ENCODE peak calls at places on chromosome 10, in four cellular contexts. O is WTC11, W is K562, Y is H1. V is an unnamed sample.

GRCh38 chr10:69061305-69062161 is 26.4 kb upstream of the SRGN start:
- DNase-seq in O (no peak), W (peak), Y (no peak), V (peak)

GRCh38 chr10:66381045-66381444 is 544.8 kb upstream of the LRRTM3 start:
- DNase-seq in O (no peak), W (no peak), Y (no peak), V (no peak)

GRCh38 chr10:76124230-76124629 is 692.8 kb downstream of the LRMDA start:
- DNase-seq in O (no peak), W (no peak), Y (no peak), V (no peak)

GRCh38 chr10:86225098-86225782 is 141.4 kb downstream of the GRID1 start:
- DNase-seq in O (no peak), W (peak), Y (no peak), V (peak)

GRCh38 chr10:119252051-119252465 is 44.7 kb downstream of the GRK5 start:
- DNase-seq in O (no peak), W (peak), Y (no peak), V (no peak)

GRCh38 chr10:74165530-74165901 is 14.5 kb downstream of the ADK start:
- DNase-seq in O (no peak), W (peak), Y (no peak), V (no peak)

GRCh38 chr10:35795131-35795819 is 153.2 kb upstream of the FZD8 start:
- DNase-seq in O (no peak), W (no peak), Y (no peak), V (no peak)

GRCh38 chr10:87816842-87817178 is 1.2 kb downstream of the ATAD1 start:
- DNase-seq in O (no peak), W (no peak), Y (no peak), V (peak)

GRCh38 chr10:130751106-130751840 is 560.2 kb downstream of the TCERG1L start:
- DNase-seq in O (no peak), W (no peak), Y (no peak), V (no peak)

GRCh38 chr10:110535958-110536891 is 31.3 kb upstream of the SMC3 start:
- DNase-seq in O (peak), W (peak), Y (no peak), V (no peak)

GRCh38 chr10:76428541-76429330 is 997.3 kb downstream of the LRMDA start:
- DNase-seq in O (no peak), W (no peak), Y (no peak), V (no peak)

GRCh38 chr10:93513091-93513490 is 16.7 kb downstream of the CEP55 start:
- DNase-seq in O (no peak), W (no peak), Y (no peak), V (no peak)

GRCh38 chr10:15341502-15342128 is 29.5 kb downstream of the FAM171A1 start:
- DNase-seq in O (no peak), W (no peak), Y (no peak), V (no peak)

GRCh38 chr10:31912289-31912688 is 16.3 kb downstream of the ARHGAP12 start:
- DNase-seq in O (no peak), W (peak), Y (no peak), V (no peak)

GRCh38 chr10:90583416-90583815 is 274.4 kb downstream of the HTR7 start:
- DNase-seq in O (no peak), W (no peak), Y (no peak), V (no peak)

GRCh38 chr10:80183436-80183835 is 21.9 kb downstream of the ANXA11 start:
- DNase-seq in O (no peak), W (no peak), Y (no peak), V (no peak)

GRCh38 chr10:123665371-123666286 is 526 bp upstream of the GPR26 start:
- DNase-seq in O (peak), W (no peak), Y (no peak), V (no peak)

GRCh38 chr10:811379-811778 is 120.1 kb downstream of the LARP4B start:
- DNase-seq in O (no peak), W (no peak), Y (no peak), V (no peak)

GRCh38 chr10:811781-812180 is 119.7 kb downstream of the LARP4B start:
- DNase-seq in O (no peak), W (no peak), Y (no peak), V (no peak)

GRCh38 chr10:812787-813186 is 118.7 kb downstream of the LARP4B start:
- DNase-seq in O (no peak), W (no peak), Y (no peak), V (no peak)

GRCh38 chr10:809671-810350 is 120.3 kb upstream of the DIP2C start:
- DNase-seq in O (no peak), W (no peak), Y (no peak), V (no peak)

DNA sequence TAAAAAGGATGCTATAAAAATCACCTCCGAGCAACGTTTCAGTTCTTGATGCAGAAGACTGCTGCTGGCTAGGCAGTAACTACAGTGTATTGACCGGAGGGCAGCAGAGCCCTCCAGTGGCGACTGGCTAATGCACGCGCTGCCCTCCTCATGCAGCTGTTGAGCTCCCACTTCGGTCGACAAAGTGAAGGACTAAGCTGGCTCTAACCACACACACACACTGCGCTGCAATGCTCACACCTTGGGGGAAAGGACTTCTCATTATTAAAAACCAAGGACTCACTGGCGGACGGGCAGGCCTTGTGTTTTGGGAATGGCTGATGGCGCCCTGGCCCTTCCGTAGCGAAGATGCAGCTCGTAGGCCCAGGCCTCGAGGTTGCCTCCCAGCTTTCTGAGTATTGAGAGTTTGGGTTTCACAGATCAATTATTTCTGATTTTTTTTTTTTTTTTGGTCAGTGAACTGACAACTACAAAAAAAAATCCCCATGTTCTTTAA is 120.9 kb upstream of the DIP2C start:
- DNase-seq in O (no peak), W (peak), Y (no peak), V (no peak)
- TF ChIP-seq JUN in O (no peak), W (no peak), Y (no peak), V (no peak)

GRCh38 chr10:94630017-94630688 is 53.4 kb upstream of the CYP2C18 start:
- DNase-seq in O (no peak), W (peak), Y (no peak), V (peak)
- TF ChIP-seq JUN in O (no peak), W (no peak), Y (no peak), V (no peak)

DNA sequence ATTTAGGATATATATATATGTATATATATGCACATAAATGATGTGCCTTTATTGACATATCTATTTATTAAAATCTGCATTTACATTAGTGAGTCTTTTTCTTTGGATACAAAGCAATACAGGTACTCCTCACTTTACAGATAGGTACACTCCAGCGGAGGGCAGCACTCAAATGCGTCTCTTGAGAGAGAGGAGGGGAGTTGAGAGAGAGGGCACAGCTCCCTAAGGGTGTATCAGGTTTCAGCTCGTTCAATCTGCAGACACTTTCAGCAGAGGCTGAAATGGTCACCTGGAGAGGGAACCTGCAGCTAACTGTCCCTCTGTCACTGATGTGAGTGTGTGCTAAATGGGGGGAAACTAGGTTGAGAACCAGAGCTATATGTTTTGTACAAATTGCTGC is 21.5 kb downstream of the C10orf53 start:
- DNase-seq in O (peak), W (no peak), Y (no peak), V (no peak)
- TF ChIP-seq JUN in O (no peak), W (no peak), Y (no peak), V (no peak)

GRCh38 chr10:103145860-103146466 is 47.1 kb downstream of the NT5C2 start:
- DNase-seq in O (no peak), W (peak), Y (no peak), V (no peak)
- TF ChIP-seq JUN in O (no peak), W (no peak), Y (no peak), V (no peak)

GRCh38 chr10:77774940-77775391 is 137.4 kb upstream of the KCNMA1 start:
- DNase-seq in O (no peak), W (no peak), Y (no peak), V (no peak)
- TF ChIP-seq JUN in O (no peak), W (no peak), Y (no peak), V (no peak)

GRCh38 chr10:48606530-48607355 is 1.9 kb upstream of the ARHGAP22 start:
- DNase-seq in O (no peak), W (no peak), Y (no peak), V (no peak)

GRCh38 chr10:48605786-48606529 is 1.1 kb upstream of the ARHGAP22 start:
- DNase-seq in O (no peak), W (no peak), Y (no peak), V (no peak)

GRCh38 chr10:48608279-48608681 is 3.4 kb upstream of the ARHGAP22 start:
- DNase-seq in O (peak), W (peak), Y (peak), V (peak)

GRCh38 chr10:48608926-48609325 is 4.1 kb upstream of the ARHGAP22 start:
- DNase-seq in O (no peak), W (no peak), Y (no peak), V (no peak)

GRCh38 chr10:48607356-48608278 is 2.7 kb upstream of the ARHGAP22 start:
- DNase-seq in O (no peak), W (no peak), Y (no peak), V (no peak)
- TF ChIP-seq JUN in O (no peak), W (no peak), Y (no peak), V (no peak)

DNA sequence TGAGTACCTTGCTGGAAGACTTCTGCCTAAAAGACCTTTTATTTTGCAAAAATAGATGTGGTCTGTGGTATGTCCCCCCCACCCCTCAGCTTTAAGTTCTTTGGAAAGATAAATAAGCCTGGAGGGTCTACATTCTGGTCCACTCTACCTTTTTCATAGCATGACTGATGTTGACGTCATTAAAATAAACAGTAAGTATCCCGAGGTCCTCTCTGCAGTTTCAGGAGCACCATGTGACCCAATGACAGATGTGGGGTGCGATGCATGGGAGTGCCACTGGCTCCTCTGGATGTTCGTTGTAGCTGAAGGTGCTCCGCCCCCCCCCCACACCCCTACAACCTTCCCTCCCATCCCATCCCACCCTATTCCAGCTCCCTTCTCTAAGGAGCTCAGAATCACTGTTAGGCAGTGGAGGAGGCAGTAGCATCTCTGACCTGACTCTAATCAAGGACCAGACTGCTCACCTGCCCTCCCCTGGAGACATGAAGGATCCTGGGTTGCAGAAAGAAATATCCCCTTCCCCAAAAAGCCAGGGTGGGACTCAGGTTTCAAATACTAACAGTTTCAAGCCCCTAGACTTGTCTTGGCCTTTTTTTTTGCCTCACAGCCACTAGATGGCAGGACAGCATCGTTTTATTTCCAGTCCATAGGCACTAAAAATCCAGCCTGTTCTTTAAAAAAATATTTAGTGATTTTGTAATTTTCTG is 25.1 kb downstream of the CASP7 start:
- DNase-seq in O (no peak), W (peak), Y (no peak), V (peak)
- TF ChIP-seq JUN in O (no peak), W (no peak), Y (no peak), V (no peak)

GRCh38 chr10:79181227-79181626 is 112.5 kb downstream of the ZMIZ1 start:
- DNase-seq in O (no peak), W (no peak), Y (no peak), V (no peak)
- TF ChIP-seq JUN in O (no peak), W (no peak), Y (no peak), V (no peak)

GRCh38 chr10:33799944-33800323 is 465.5 kb upstream of the NRP1 start:
- DNase-seq in O (no peak), W (no peak), Y (no peak), V (no peak)

GRCh38 chr10:33798754-33799153 is 464.3 kb upstream of the NRP1 start:
- DNase-seq in O (no peak), W (no peak), Y (no peak), V (no peak)

GRCh38 chr10:33800545-33800944 is 466.1 kb upstream of the NRP1 start:
- DNase-seq in O (no peak), W (no peak), Y (no peak), V (no peak)

GRCh38 chr10:33800986-33801385 is 466.5 kb upstream of the NRP1 start:
- DNase-seq in O (no peak), W (no peak), Y (no peak), V (no peak)

GRCh38 chr10:33799281-33799943 is 464.9 kb upstream of the NRP1 start:
- DNase-seq in O (no peak), W (no peak), Y (no peak), V (peak)
- TF ChIP-seq JUN in O (no peak), W (no peak), Y (no peak), V (peak)